ENCODE peak calls at places on chromosomes 11 and 22, in five cellular contexts. One of them, this sample, is unnamed.

GRCh38 chr11:65885808-65886536 is 2.3 kb downstream of the FIBP start:
- DNase-seq in ELR: no peak
- DNase-seq in retinal pigment epithelial cell: no peak
- DNase-seq in lower leg skin: no peak
- DNase-seq in HCT116: no peak
- DNase-seq in this sample: no peak

GRCh38 chr11:64023731-64024710 is 11.7 kb upstream of the FLRT1 start:
- DNase-seq in ELR: no peak
- DNase-seq in retinal pigment epithelial cell: no peak
- DNase-seq in lower leg skin: no peak
- DNase-seq in HCT116: no peak
- DNase-seq in this sample: no peak

GRCh38 chr22:42642801-42643631 is 2.6 kb upstream of the ATP5MGL start:
- DNase-seq in ELR: no peak
- DNase-seq in retinal pigment epithelial cell: no peak
- DNase-seq in lower leg skin: no peak
- DNase-seq in HCT116: no peak
- DNase-seq in this sample: no peak

GRCh38 chr11:102197759-102198158 is 87.5 kb downstream of the YAP1 start:
- DNase-seq in ELR: no peak
- DNase-seq in retinal pigment epithelial cell: peak
- DNase-seq in lower leg skin: no peak
- DNase-seq in HCT116: no peak
- DNase-seq in this sample: no peak

GRCh38 chr11:69209038-69209350 is 53.3 kb downstream of the SMIM38 start:
- DNase-seq in ELR: no peak
- DNase-seq in retinal pigment epithelial cell: no peak
- DNase-seq in lower leg skin: peak
- DNase-seq in HCT116: no peak
- DNase-seq in this sample: no peak

GRCh38 chr11:103591554-103591953 is 444.9 kb upstream of the DDI1 start:
- DNase-seq in ELR: no peak
- DNase-seq in retinal pigment epithelial cell: no peak
- DNase-seq in lower leg skin: no peak
- DNase-seq in HCT116: no peak
- DNase-seq in this sample: no peak

GRCh38 chr11:112293614-112294013 is 33.0 kb upstream of the PLET1 start:
- DNase-seq in ELR: no peak
- DNase-seq in retinal pigment epithelial cell: no peak
- DNase-seq in lower leg skin: no peak
- DNase-seq in HCT116: no peak
- DNase-seq in this sample: no peak

GRCh38 chr22:34308101-34308500 is 387.8 kb upstream of the LARGE1 start:
- DNase-seq in ELR: no peak
- DNase-seq in retinal pigment epithelial cell: no peak
- DNase-seq in lower leg skin: no peak
- DNase-seq in HCT116: no peak
- DNase-seq in this sample: no peak

GRCh38 chr11:36295926-36296325 is at the start of gene PRR5L:
- DNase-seq in ELR: no peak
- DNase-seq in retinal pigment epithelial cell: no peak
- DNase-seq in lower leg skin: no peak
- DNase-seq in HCT116: no peak
- DNase-seq in this sample: no peak

GRCh38 chr11:5712507-5712906 is 22.9 kb downstream of the TRIM22 start:
- DNase-seq in ELR: peak
- DNase-seq in retinal pigment epithelial cell: no peak
- DNase-seq in lower leg skin: no peak
- DNase-seq in HCT116: peak
- DNase-seq in this sample: no peak

This sample was measured in H4.